ENCODE peak calls at places on chromosome X, in seven cellular contexts. One of them, this sample, is unnamed.

GRCh38 chrX:12349201-12349600 is 210.9 kb downstream of the FRMPD4 start:
- DNase-seq in CD4-positive, alpha-beta T cell: no peak
- DNase-seq in cerebellar cortex: no peak
- DNase-seq in COR-L47: no peak
- DNase-seq in D341Med: no peak
- DNase-seq in epithelial cell of esophagus: no peak
- DNase-seq in lower lobe of right lung: no peak
- DNase-seq in this sample: no peak

GRCh38 chrX:134794692-134795091 is 136.4 kb upstream of the PLAC1 start:
- DNase-seq in CD4-positive, alpha-beta T cell: no peak
- DNase-seq in lower lobe of right lung: no peak
- DNase-seq in COR-L47: no peak
- DNase-seq in D341Med: no peak
- DNase-seq in epithelial cell of esophagus: no peak
- DNase-seq in cerebellar cortex: no peak
- DNase-seq in this sample: no peak

GRCh38 chrX:28609003-28609402 is 21.8 kb downstream of the IL1RAPL1 start:
- DNase-seq in cerebellar cortex: no peak
- DNase-seq in CD4-positive, alpha-beta T cell: no peak
- DNase-seq in COR-L47: no peak
- DNase-seq in lower lobe of right lung: no peak
- DNase-seq in epithelial cell of esophagus: no peak
- DNase-seq in D341Med: no peak
- DNase-seq in this sample: no peak

GRCh38 chrX:7132335-7133035 is 15.0 kb upstream of the STS start:
- DNase-seq in epithelial cell of esophagus: peak; percentile 90
- DNase-seq in cerebellar cortex: peak; percentile 34
- DNase-seq in D341Med: no peak
- DNase-seq in COR-L47: peak; percentile 13
- DNase-seq in CD4-positive, alpha-beta T cell: peak; percentile 5
- DNase-seq in lower lobe of right lung: peak; percentile 74
- DNase-seq in this sample: peak; percentile 97

GRCh38 chrX:85391879-85392238 is 12.4 kb upstream of the POF1B start:
- DNase-seq in CD4-positive, alpha-beta T cell: no peak
- DNase-seq in COR-L47: no peak
- DNase-seq in lower lobe of right lung: no peak
- DNase-seq in epithelial cell of esophagus: no peak
- DNase-seq in cerebellar cortex: no peak
- DNase-seq in D341Med: no peak
- DNase-seq in this sample: no peak

GRCh38 chrX:119573840-119574393 is 446 bp upstream of the UBE2A start:
- DNase-seq in cerebellar cortex: peak; percentile 17
- DNase-seq in CD4-positive, alpha-beta T cell: no peak
- DNase-seq in COR-L47: no peak
- DNase-seq in D341Med: peak; percentile 41
- DNase-seq in lower lobe of right lung: no peak
- DNase-seq in epithelial cell of esophagus: peak; percentile 42
- DNase-seq in this sample: peak; percentile 3

GRCh38 chrX:42694260-42694815 is 83.6 kb downstream of the PPP1R2C start:
- DNase-seq in CD4-positive, alpha-beta T cell: no peak
- DNase-seq in lower lobe of right lung: no peak
- DNase-seq in COR-L47: no peak
- DNase-seq in epithelial cell of esophagus: peak; percentile 8
- DNase-seq in D341Med: no peak
- DNase-seq in cerebellar cortex: no peak
- DNase-seq in this sample: no peak

GRCh38 chrX:76172325-76172887 is 456 bp upstream of the PBDC1 start:
- DNase-seq in lower lobe of right lung: no peak
- DNase-seq in CD4-positive, alpha-beta T cell: no peak
- DNase-seq in epithelial cell of esophagus: no peak
- DNase-seq in COR-L47: no peak
- DNase-seq in cerebellar cortex: no peak
- DNase-seq in D341Med: no peak
- DNase-seq in this sample: no peak

GRCh38 chrX:47202877-47203276 is 9.2 kb downstream of the UBA1 start:
- DNase-seq in COR-L47: no peak
- DNase-seq in D341Med: no peak
- DNase-seq in epithelial cell of esophagus: no peak
- DNase-seq in CD4-positive, alpha-beta T cell: no peak
- DNase-seq in cerebellar cortex: no peak
- DNase-seq in lower lobe of right lung: no peak
- DNase-seq in this sample: no peak

GRCh38 chrX:42175843-42176242 is 252.5 kb upstream of the CASK start:
- DNase-seq in D341Med: no peak
- DNase-seq in CD4-positive, alpha-beta T cell: no peak
- DNase-seq in epithelial cell of esophagus: no peak
- DNase-seq in cerebellar cortex: no peak
- DNase-seq in lower lobe of right lung: no peak
- DNase-seq in COR-L47: no peak
- DNase-seq in this sample: no peak

GRCh38 chrX:646228-646495 is 15.6 kb downstream of the SHOX start:
- DNase-seq in COR-L47: no peak
- DNase-seq in lower lobe of right lung: no peak
- DNase-seq in CD4-positive, alpha-beta T cell: no peak
- DNase-seq in cerebellar cortex: no peak
- DNase-seq in D341Med: no peak
- DNase-seq in epithelial cell of esophagus: no peak
- DNase-seq in this sample: no peak

GRCh38 chrX:109655802-109656201 is 30.8 kb upstream of the KCNE5 start:
- DNase-seq in epithelial cell of esophagus: no peak
- DNase-seq in cerebellar cortex: no peak
- DNase-seq in CD4-positive, alpha-beta T cell: no peak
- DNase-seq in D341Med: no peak
- DNase-seq in lower lobe of right lung: no peak
- DNase-seq in COR-L47: no peak
- DNase-seq in this sample: no peak

GRCh38 chrX:145821291-145821897 is 3.8 kb downstream of the SLITRK2 start:
- DNase-seq in D341Med: peak; percentile 33
- DNase-seq in CD4-positive, alpha-beta T cell: no peak
- DNase-seq in epithelial cell of esophagus: no peak
- DNase-seq in COR-L47: no peak
- DNase-seq in lower lobe of right lung: no peak
- DNase-seq in cerebellar cortex: peak; percentile 51
- DNase-seq in this sample: no peak

GRCh38 chrX:73400136-73400748 is 46.6 kb upstream of the CDX4 start:
- DNase-seq in D341Med: no peak
- DNase-seq in COR-L47: no peak
- DNase-seq in lower lobe of right lung: no peak
- DNase-seq in CD4-positive, alpha-beta T cell: no peak
- DNase-seq in cerebellar cortex: no peak
- DNase-seq in epithelial cell of esophagus: no peak
- DNase-seq in this sample: no peak

GRCh38 chrX:119654112-119654531 is 38.8 kb downstream of the SEPTIN6 start:
- DNase-seq in D341Med: no peak
- DNase-seq in CD4-positive, alpha-beta T cell: peak; percentile 28
- DNase-seq in lower lobe of right lung: no peak
- DNase-seq in cerebellar cortex: peak; percentile 33
- DNase-seq in COR-L47: no peak
- DNase-seq in epithelial cell of esophagus: peak; percentile 10
- DNase-seq in this sample: no peak

GRCh38 chrX:153866302-153867019 is 19.5 kb downstream of the L1CAM start:
- DNase-seq in lower lobe of right lung: no peak
- DNase-seq in D341Med: no peak
- DNase-seq in COR-L47: no peak
- DNase-seq in epithelial cell of esophagus: no peak
- DNase-seq in CD4-positive, alpha-beta T cell: no peak
- DNase-seq in cerebellar cortex: peak; percentile 56
- DNase-seq in this sample: no peak

GRCh38 chrX:7925867-7926472 is 1.2 kb downstream of the PNPLA4 start:
- DNase-seq in epithelial cell of esophagus: peak; percentile 70
- DNase-seq in COR-L47: peak; percentile 38
- DNase-seq in lower lobe of right lung: peak; percentile 45
- DNase-seq in CD4-positive, alpha-beta T cell: peak; percentile 44
- DNase-seq in cerebellar cortex: peak; percentile 68
- DNase-seq in D341Med: peak; percentile 62
- DNase-seq in this sample: peak; percentile 14

GRCh38 chrX:23792861-23793553 is 10.0 kb downstream of the SAT1 start:
- DNase-seq in cerebellar cortex: no peak
- DNase-seq in COR-L47: peak; percentile 52
- DNase-seq in epithelial cell of esophagus: no peak
- DNase-seq in CD4-positive, alpha-beta T cell: no peak
- DNase-seq in lower lobe of right lung: no peak
- DNase-seq in D341Med: no peak
- DNase-seq in this sample: no peak

GRCh38 chrX:103376118-103376978 is at the start of gene BEX3:
- DNase-seq in cerebellar cortex: peak; percentile 72
- DNase-seq in COR-L47: peak; percentile 70
- DNase-seq in CD4-positive, alpha-beta T cell: peak; percentile 23
- DNase-seq in epithelial cell of esophagus: peak; percentile 17
- DNase-seq in lower lobe of right lung: peak; percentile 68
- DNase-seq in D341Med: peak; percentile 82
- DNase-seq in this sample: no peak

GRCh38 chrX:45771560-45772340 is 571.1 kb upstream of the DIPK2B start:
- DNase-seq in cerebellar cortex: no peak
- DNase-seq in lower lobe of right lung: peak; percentile 59
- DNase-seq in D341Med: no peak
- DNase-seq in COR-L47: no peak
- DNase-seq in CD4-positive, alpha-beta T cell: peak; percentile 35
- DNase-seq in epithelial cell of esophagus: peak; percentile 60
- DNase-seq in this sample: no peak

GRCh38 chrX:102745513-102746133 is 25.1 kb downstream of the GPRASP3 start:
- DNase-seq in cerebellar cortex: no peak
- DNase-seq in lower lobe of right lung: peak; percentile 25
- DNase-seq in epithelial cell of esophagus: no peak
- DNase-seq in COR-L47: no peak
- DNase-seq in CD4-positive, alpha-beta T cell: no peak
- DNase-seq in D341Med: no peak
- DNase-seq in this sample: no peak

GRCh38 chrX:96843566-96843965 is 40.1 kb upstream of the RPA4 start:
- DNase-seq in CD4-positive, alpha-beta T cell: no peak
- DNase-seq in cerebellar cortex: no peak
- DNase-seq in epithelial cell of esophagus: peak; percentile 11
- DNase-seq in lower lobe of right lung: no peak
- DNase-seq in D341Med: no peak
- DNase-seq in COR-L47: no peak
- DNase-seq in this sample: no peak

GRCh38 chrX:54818221-54818620 is 10.7 kb downstream of the MAGED2 start:
- DNase-seq in COR-L47: no peak
- DNase-seq in D341Med: no peak
- DNase-seq in cerebellar cortex: no peak
- DNase-seq in CD4-positive, alpha-beta T cell: no peak
- DNase-seq in lower lobe of right lung: no peak
- DNase-seq in epithelial cell of esophagus: no peak
- DNase-seq in this sample: no peak

GRCh38 chrX:106170318-106170717 is 2.2 kb downstream of the PWWP3B start:
- DNase-seq in cerebellar cortex: peak; percentile 3
- DNase-seq in lower lobe of right lung: no peak
- DNase-seq in CD4-positive, alpha-beta T cell: no peak
- DNase-seq in D341Med: no peak
- DNase-seq in epithelial cell of esophagus: peak; percentile 37
- DNase-seq in COR-L47: no peak
- DNase-seq in this sample: no peak

GRCh38 chrX:46865281-46865680 is 28.4 kb downstream of the RP2 start:
- DNase-seq in D341Med: no peak
- DNase-seq in CD4-positive, alpha-beta T cell: no peak
- DNase-seq in COR-L47: no peak
- DNase-seq in lower lobe of right lung: no peak
- DNase-seq in cerebellar cortex: no peak
- DNase-seq in epithelial cell of esophagus: peak; percentile 32
- DNase-seq in this sample: no peak

GRCh38 chrX:50827996-50828395 is 14.0 kb upstream of the SHROOM4 start:
- DNase-seq in cerebellar cortex: no peak
- DNase-seq in D341Med: no peak
- DNase-seq in CD4-positive, alpha-beta T cell: no peak
- DNase-seq in epithelial cell of esophagus: peak; percentile 91
- DNase-seq in COR-L47: no peak
- DNase-seq in lower lobe of right lung: no peak
- DNase-seq in this sample: no peak

This sample was measured in LNCaP clone FGC.